ENCODE peak calls at places on chromosome 10, in five cellular contexts. W is psoas muscle, J is H9, O is dorsolateral prefrontal cortex, K is IMR-90. I is an unnamed sample.

GRCh38 chr10:10533417-10533816 is 484.3 kb upstream of the CELF2 start:
- DNase-seq in W (no peak), J (no peak), O (no peak), K (peak), I (no peak)

GRCh38 chr10:77835669-77836086 is 90.9 kb downstream of the DLG5 start:
- DNase-seq in W (peak), J (no peak), O (no peak), K (no peak), I (no peak)

GRCh38 chr10:71729023-71729649 is 9.6 kb upstream of the C10orf105 start:
- DNase-seq in W (no peak), J (no peak), O (no peak), K (no peak), I (no peak)

GRCh38 chr10:104966563-104967280 is 325.6 kb downstream of the SORCS3 start:
- DNase-seq in W (no peak), J (no peak), O (no peak), K (no peak), I (no peak)

GRCh38 chr10:4196948-4197390 is 412.0 kb upstream of the KLF6 start:
- DNase-seq in W (no peak), J (no peak), O (no peak), K (peak), I (peak)

GRCh38 chr10:133161486-133162051 is 1.6 kb downstream of the KNDC1 start:
- DNase-seq in W (no peak), J (no peak), O (peak), K (no peak), I (no peak)

GRCh38 chr10:117541405-117541908 is 1.1 kb upstream of the EMX2 start:
- DNase-seq in W (peak), J (peak), O (no peak), K (no peak), I (no peak)

GRCh38 chr10:11154809-11155208 is 137.1 kb downstream of the CELF2 start:
- DNase-seq in W (no peak), J (no peak), O (no peak), K (peak), I (no peak)

GRCh38 chr10:118908487-118909280 is 120.8 kb upstream of the NANOS1 start:
- DNase-seq in W (no peak), J (no peak), O (peak), K (no peak), I (no peak)

GRCh38 chr10:70903262-70903921 is 15.0 kb upstream of the PCBD1 start:
- DNase-seq in W (peak), J (peak), O (peak), K (peak), I (peak)

GRCh38 chr10:6221192-6221940 is 18.6 kb downstream of the PFKFB3 start:
- DNase-seq in W (no peak), J (no peak), O (no peak), K (no peak), I (no peak)

GRCh38 chr10:122060250-122060649 is 71.3 kb downstream of the TACC2 start:
- DNase-seq in W (no peak), J (no peak), O (no peak), K (peak), I (no peak)

GRCh38 chr10:7230956-7231355 is 179.9 kb downstream of the SFMBT2 start:
- DNase-seq in W (no peak), J (no peak), O (no peak), K (peak), I (no peak)

GRCh38 chr10:124127563-124127962 is 34.2 kb upstream of the CHST15 start:
- DNase-seq in W (no peak), J (no peak), O (no peak), K (no peak), I (no peak)

GRCh38 chr10:6174201-6174874 is 28.4 kb upstream of the PFKFB3 start:
- DNase-seq in W (peak), J (no peak), O (peak), K (no peak), I (no peak)

GRCh38 chr10:117946525-117947070 is 100.1 kb downstream of the RAB11FIP2 start:
- DNase-seq in W (no peak), J (no peak), O (no peak), K (peak), I (no peak)

GRCh38 chr10:71427246-71427645 is 30.5 kb downstream of the CDH23 start:
- DNase-seq in W (no peak), J (no peak), O (no peak), K (no peak), I (no peak)

GRCh38 chr10:63595072-63595471 is 73.9 kb downstream of the REEP3 start:
- DNase-seq in W (no peak), J (no peak), O (no peak), K (peak), I (no peak)

GRCh38 chr10:122460891-122461293 is 461 bp upstream of the HTRA1 start:
- DNase-seq in W (no peak), J (no peak), O (no peak), K (no peak), I (peak)

GRCh38 chr10:77531441-77532001 is 106.1 kb downstream of the KCNMA1 start:
- DNase-seq in W (peak), J (no peak), O (peak), K (peak), I (peak)

GRCh38 chr10:33843379-33843778 is 508.9 kb upstream of the NRP1 start:
- DNase-seq in W (no peak), J (no peak), O (no peak), K (no peak), I (no peak)

GRCh38 chr10:4319870-4320367 is 506.1 kb upstream of the AKR1E2 start:
- DNase-seq in W (no peak), J (no peak), O (no peak), K (no peak), I (no peak)

GRCh38 chr10:77230194-77230593 is 407.4 kb downstream of the KCNMA1 start:
- DNase-seq in W (no peak), J (no peak), O (no peak), K (peak), I (no peak)

GRCh38 chr10:103695584-103696005 is 159.8 kb downstream of the SH3PXD2A start:
- DNase-seq in W (no peak), J (no peak), O (no peak), K (no peak), I (no peak)

GRCh38 chr10:132516771-132517725 is 20.5 kb upstream of the INPP5A start:
- DNase-seq in W (peak), J (peak), O (peak), K (peak), I (peak)

GRCh38 chr10:48274636-48275035 is at the start of gene FRMPD2:
- DNase-seq in W (no peak), J (peak), O (no peak), K (no peak), I (no peak)

GRCh38 chr10:58066979-58067378 is 200.7 kb downstream of the IPMK start:
- DNase-seq in W (no peak), J (no peak), O (no peak), K (no peak), I (no peak)

GRCh38 chr10:124590216-124591122 is 128.8 kb downstream of the LHPP start:
- DNase-seq in W (peak), J (no peak), O (no peak), K (no peak), I (no peak)

GRCh38 chr10:22340362-22341189 is 4.7 kb upstream of the SPAG6 start:
- DNase-seq in W (peak), J (peak), O (no peak), K (peak), I (peak)

GRCh38 chr10:4770766-4771553 is 55.0 kb upstream of the AKR1E2 start:
- DNase-seq in W (no peak), J (no peak), O (no peak), K (peak), I (peak)

GRCh38 chr10:28768227-28768626 is 90.9 kb downstream of the BAMBI start:
- DNase-seq in W (no peak), J (no peak), O (no peak), K (no peak), I (no peak)
- H3K27ac ChIP-seq in W (no peak), J (no peak), O (peak), K (no peak), I (no peak)

DNA sequence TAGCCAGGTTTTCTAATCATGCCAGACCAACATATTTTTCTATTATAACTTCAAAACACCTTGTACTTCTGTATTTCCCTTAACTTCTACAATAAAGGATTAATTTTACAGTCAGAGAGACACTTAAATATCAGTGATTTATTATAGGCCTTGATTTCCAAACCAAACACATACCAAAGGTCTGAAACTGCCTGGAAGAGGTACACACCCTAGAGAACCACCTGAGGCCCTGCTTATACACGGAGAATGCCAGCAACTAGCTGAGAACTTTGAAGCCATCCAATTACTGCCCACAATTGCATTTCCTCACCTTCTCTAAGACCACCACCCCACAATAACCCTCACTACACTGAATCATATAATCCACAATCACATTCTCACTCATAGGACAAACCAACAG is 4.9 kb downstream of the CCDC6 start:
- DNase-seq in W (no peak), J (no peak), O (no peak), K (no peak), I (no peak)
- H3K27ac ChIP-seq in W (no peak), J (no peak), O (no peak), K (no peak), I (no peak)

GRCh38 chr10:102596506-102596971 is 47.7 kb upstream of the TRIM8 start:
- DNase-seq in W (no peak), J (peak), O (peak), K (peak), I (peak)
- H3K27ac ChIP-seq in W (peak), J (no peak), O (peak), K (no peak), I (peak)

GRCh38 chr10:80170026-80170425 is 35.3 kb downstream of the ANXA11 start:
- DNase-seq in W (no peak), J (no peak), O (no peak), K (no peak), I (no peak)

GRCh38 chr10:80167471-80167870 is 34.9 kb downstream of the PLAC9 start:
- DNase-seq in W (no peak), J (no peak), O (no peak), K (no peak), I (no peak)

GRCh38 chr10:80168679-80169380 is 36.3 kb downstream of the PLAC9 start:
- DNase-seq in W (no peak), J (peak), O (no peak), K (peak), I (no peak)

GRCh38 chr10:80166581-80167470 is 34.3 kb downstream of the PLAC9 start:
- DNase-seq in W (no peak), J (no peak), O (no peak), K (no peak), I (no peak)

GRCh38 chr10:80168111-80168511 is 35.6 kb downstream of the PLAC9 start:
- DNase-seq in W (peak), J (no peak), O (no peak), K (no peak), I (no peak)
- H3K27ac ChIP-seq in W (peak), J (no peak), O (peak), K (no peak), I (no peak)

GRCh38 chr10:13938940-13939339 is 352.2 kb downstream of the PRPF18 start:
- DNase-seq in W (no peak), J (no peak), O (no peak), K (no peak), I (no peak)
- H3K27ac ChIP-seq in W (no peak), J (no peak), O (no peak), K (no peak), I (no peak)

DNA sequence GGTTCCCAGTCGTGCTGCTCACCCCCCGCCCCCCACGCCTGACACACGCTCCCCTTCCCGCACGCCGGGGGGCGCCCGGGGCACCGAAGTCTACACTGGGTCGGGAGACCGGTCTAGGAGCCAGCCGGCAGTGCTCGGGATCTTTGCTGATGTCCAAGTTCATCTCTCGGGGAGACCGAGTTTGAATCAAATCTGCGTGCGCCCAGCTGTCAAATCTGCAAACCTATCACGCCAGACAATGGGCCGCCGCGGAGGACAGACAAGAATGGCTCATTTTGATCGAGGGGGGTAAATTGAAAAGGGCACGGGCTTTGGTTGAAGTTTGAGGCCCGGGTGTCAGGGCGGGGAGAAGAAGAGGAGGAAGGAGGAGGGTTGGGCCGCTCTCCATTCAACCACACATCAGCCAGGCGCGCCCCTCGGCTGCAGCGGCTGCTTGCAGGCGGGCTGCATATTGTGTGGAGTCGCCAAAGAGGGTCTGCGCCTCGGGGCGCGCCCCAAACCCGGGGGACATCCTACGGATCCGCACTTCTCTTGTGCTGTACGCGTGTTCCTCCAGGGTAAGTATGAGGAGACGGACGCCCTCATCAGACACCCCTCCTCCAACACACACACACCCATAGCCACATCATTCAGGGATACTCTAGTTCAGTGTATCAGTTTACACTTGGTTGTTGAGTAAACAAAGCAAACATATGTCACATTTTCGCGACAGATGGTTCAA is 1.3 kb upstream of the GFRA1 start:
- DNase-seq in W (no peak), J (peak), O (no peak), K (no peak), I (no peak)
- H3K27ac ChIP-seq in W (no peak), J (no peak), O (no peak), K (no peak), I (no peak)

DNA sequence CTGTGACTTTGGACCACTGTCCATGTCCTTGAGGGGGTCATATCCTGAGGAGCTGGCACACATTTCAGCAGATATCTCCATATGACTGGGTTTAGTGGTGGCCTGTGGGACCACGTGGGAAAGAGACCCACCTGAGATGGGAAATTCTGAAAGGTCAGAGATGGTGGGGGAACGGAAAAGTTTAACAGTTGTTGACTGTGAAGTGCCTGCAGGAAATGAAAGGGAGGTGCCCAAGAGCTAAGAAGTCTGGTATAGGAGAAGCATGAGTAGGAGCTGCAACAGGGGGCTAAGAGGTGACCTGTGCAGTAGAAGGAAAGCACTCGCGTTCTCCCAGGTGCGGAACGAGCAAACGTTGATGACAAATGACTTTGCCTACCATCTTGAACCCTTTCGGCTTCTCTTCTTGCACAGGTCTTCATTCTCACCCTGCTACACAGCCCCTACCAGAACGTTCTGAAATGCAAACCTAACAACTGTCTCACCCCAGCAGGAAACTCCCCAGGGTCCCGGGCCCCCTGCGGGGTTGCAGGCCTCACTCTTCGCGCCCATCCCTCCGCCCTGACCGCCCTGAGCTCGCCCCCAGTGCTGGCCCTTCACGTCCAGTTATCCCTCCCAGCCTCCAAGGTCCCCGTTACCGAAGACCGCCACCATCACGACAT is 9.8 kb upstream of the FXYD4 start:
- DNase-seq in W (no peak), J (no peak), O (no peak), K (no peak), I (no peak)
- H3K27ac ChIP-seq in W (peak), J (no peak), O (peak), K (no peak), I (no peak)

GRCh38 chr10:69336952-69337311 is 58.6 kb downstream of the HK1 start:
- DNase-seq in W (no peak), J (no peak), O (no peak), K (no peak), I (no peak)
- H3K27ac ChIP-seq in W (peak), J (peak), O (peak), K (peak), I (no peak)

GRCh38 chr10:13298748-13299436 is 972 bp downstream of the PHYH start:
- DNase-seq in W (no peak), J (no peak), O (no peak), K (no peak), I (no peak)
- H3K27ac ChIP-seq in W (peak), J (no peak), O (peak), K (peak), I (peak)

GRCh38 chr10:86049442-86049841 is 317.2 kb downstream of the GRID1 start:
- DNase-seq in W (no peak), J (no peak), O (no peak), K (no peak), I (no peak)
- H3K27ac ChIP-seq in W (no peak), J (no peak), O (no peak), K (no peak), I (no peak)